ENCODE peak calls at places on chromosome 4, in seven cellular contexts. S is ascending aorta, L is Peyer's patch, H is thoracic aorta, C is A673, J is PC-3, T is uterus. M is an unnamed sample.

GRCh38 chr4:17771284-17771908 is 10.0 kb downstream of the FAM184B start:
- DNase-seq in J (no peak), C (no peak), T (no peak), L (no peak), H (no peak), S (no peak), M (peak; percentile 14)

GRCh38 chr4:52103314-52103713 is 52.2 kb downstream of the SPATA18 start:
- DNase-seq in S (no peak), H (no peak), T (no peak), L (no peak), J (peak; percentile 81), C (peak; percentile 57), M (peak; percentile 11)

GRCh38 chr4:52588097-52588496 is 71.0 kb downstream of the USP46 start:
- DNase-seq in S (no peak), L (no peak), J (peak; percentile 33), C (no peak), H (no peak), T (peak; percentile 27), M (peak; percentile 11)

GRCh38 chr4:182085051-182085480 is 158.1 kb upstream of the TENM3 start:
- DNase-seq in T (no peak), S (no peak), L (no peak), C (peak; percentile 14), H (no peak), J (no peak), M (no peak)

GRCh38 chr4:48175806-48176205 is 41.8 kb upstream of the TXK start:
- DNase-seq in L (no peak), H (no peak), J (peak; percentile 59), S (no peak), C (no peak), T (no peak), M (no peak)

GRCh38 chr4:101970555-101970954 is 180.0 kb downstream of the BANK1 start:
- DNase-seq in T (no peak), J (no peak), L (no peak), S (no peak), H (no peak), C (no peak), M (no peak)

GRCh38 chr4:96194993-96195392 is 355.1 kb downstream of the PDHA2 start:
- DNase-seq in T (no peak), C (no peak), S (no peak), H (no peak), J (no peak), L (no peak), M (no peak)

GRCh38 chr4:76651616-76652015 is 216.6 kb downstream of the SHROOM3 start:
- DNase-seq in H (no peak), C (no peak), L (no peak), T (no peak), J (no peak), S (no peak), M (no peak)

GRCh38 chr4:98468744-98469143 is 189.7 kb downstream of the TSPAN5 start:
- DNase-seq in C (no peak), H (no peak), L (no peak), J (no peak), S (no peak), T (peak; percentile 39), M (no peak)

GRCh38 chr4:41358626-41359025 is 101.9 kb downstream of the UCHL1 start:
- DNase-seq in J (no peak), C (no peak), H (no peak), S (no peak), L (no peak), T (no peak), M (no peak)

GRCh38 chr4:153212755-153213154 is 8.5 kb downstream of the TRIM2 start:
- DNase-seq in C (no peak), H (no peak), T (no peak), S (no peak), L (no peak), J (no peak), M (no peak)

GRCh38 chr4:153218961-153219360 is 14.7 kb downstream of the TRIM2 start:
- DNase-seq in C (no peak), T (no peak), L (no peak), J (peak; percentile 44), S (no peak), H (no peak), M (no peak)

GRCh38 chr4:153216546-153216945 is 12.3 kb downstream of the TRIM2 start:
- DNase-seq in C (no peak), S (no peak), T (no peak), J (no peak), H (no peak), L (no peak), M (no peak)

GRCh38 chr4:153217440-153217839 is 13.2 kb downstream of the TRIM2 start:
- DNase-seq in S (no peak), H (no peak), T (no peak), C (no peak), J (no peak), L (no peak), M (no peak)

DNA sequence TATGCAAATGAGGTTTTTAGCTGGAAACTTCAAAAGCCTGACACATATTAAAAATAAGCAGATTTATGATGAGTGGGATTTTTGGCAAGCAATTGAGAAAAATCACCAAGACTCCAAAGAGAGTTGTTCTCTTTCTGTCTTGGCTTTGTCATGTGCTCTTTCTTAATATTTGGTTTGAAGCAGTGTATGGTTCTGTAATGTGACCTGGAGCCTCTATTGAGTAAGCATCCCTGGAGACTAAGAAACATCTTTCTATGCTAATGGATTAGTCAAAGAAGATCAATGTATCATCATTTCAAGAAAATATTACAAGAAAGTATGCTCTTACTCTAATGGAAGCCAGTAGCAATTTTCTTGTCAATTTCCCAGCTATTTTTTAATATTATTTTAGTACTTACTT is 11.7 kb downstream of the TRIM2 start:
- DNase-seq in J (no peak), L (no peak), T (no peak), H (no peak), C (no peak), S (no peak), M (no peak)
- H3K27ac ChIP-seq in J (no peak overlapping the region), L (no peak overlapping the region), T (no peak overlapping the region), H (no peak overlapping the region), C (no peak overlapping the region), S (no peak overlapping the region), M (no peak overlapping the region)

GRCh38 chr4:77665381-77666069 is 59.9 kb downstream of the CXCL13 start:
- DNase-seq in C (no peak), L (no peak), T (no peak), J (peak; percentile 20), S (no peak), H (no peak), M (no peak)

DNA sequence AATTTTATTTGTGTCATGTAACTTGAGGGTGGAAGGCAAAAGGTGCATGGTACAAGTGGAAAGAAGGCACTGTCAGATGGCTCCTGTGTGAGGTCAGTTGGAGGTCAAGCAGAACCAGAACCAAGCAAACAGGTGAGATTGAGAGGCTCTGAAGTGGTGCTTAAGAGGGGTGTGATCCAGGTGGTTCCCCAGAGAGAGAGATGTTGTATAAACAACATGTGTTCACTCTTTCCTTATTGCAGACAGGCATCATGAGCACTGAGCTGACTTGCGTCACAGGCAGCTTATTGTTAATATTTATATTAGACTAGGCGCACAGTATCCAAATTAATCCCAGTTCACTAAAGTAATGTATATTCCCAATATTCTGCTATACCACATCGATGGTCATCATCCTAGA is 56.8 kb downstream of the CXCL13 start:
- DNase-seq in L (no peak), T (no peak), C (no peak), S (no peak), H (no peak), J (no peak), M (no peak)
- TF ChIP-seq CTCF in L (no peak), T (no peak), C (no peak), S (no peak), H (no peak), J (no peak), M (no peak)

GRCh38 chr4:40308528-40309122 is 26.5 kb upstream of the CHRNA9 start:
- DNase-seq in J (no peak), S (no peak), L (no peak), C (no peak), T (no peak), H (no peak), M (no peak)
- H3K27ac ChIP-seq in J (peak overlapping the region; percentile 29), S (no peak overlapping the region), L (peak overlapping the region; percentile 79), C (no peak overlapping the region), T (no peak overlapping the region), H (no peak overlapping the region), M (no peak overlapping the region)

GRCh38 chr4:139014391-139015268 is 951 bp upstream of the NOCT start:
- DNase-seq in S (peak; percentile 76), T (no peak), L (no peak), J (peak; percentile 89), H (no peak), C (peak; percentile 84), M (peak; percentile 94)

GRCh38 chr4:139015948-139016451 is 419 bp downstream of the NOCT start:
- DNase-seq in S (peak; percentile 64), J (no peak), L (no peak), C (peak; percentile 45), H (no peak), T (no peak), M (peak; percentile 30)

GRCh38 chr4:139018501-139018900 is 2.9 kb downstream of the NOCT start:
- DNase-seq in L (no peak), C (no peak), H (no peak), S (no peak), J (no peak), T (no peak), M (no peak)

GRCh38 chr4:139017861-139018260 is 2.3 kb downstream of the NOCT start:
- DNase-seq in T (no peak), S (no peak), C (no peak), H (no peak), L (no peak), J (peak; percentile 6), M (no peak)

DNA sequence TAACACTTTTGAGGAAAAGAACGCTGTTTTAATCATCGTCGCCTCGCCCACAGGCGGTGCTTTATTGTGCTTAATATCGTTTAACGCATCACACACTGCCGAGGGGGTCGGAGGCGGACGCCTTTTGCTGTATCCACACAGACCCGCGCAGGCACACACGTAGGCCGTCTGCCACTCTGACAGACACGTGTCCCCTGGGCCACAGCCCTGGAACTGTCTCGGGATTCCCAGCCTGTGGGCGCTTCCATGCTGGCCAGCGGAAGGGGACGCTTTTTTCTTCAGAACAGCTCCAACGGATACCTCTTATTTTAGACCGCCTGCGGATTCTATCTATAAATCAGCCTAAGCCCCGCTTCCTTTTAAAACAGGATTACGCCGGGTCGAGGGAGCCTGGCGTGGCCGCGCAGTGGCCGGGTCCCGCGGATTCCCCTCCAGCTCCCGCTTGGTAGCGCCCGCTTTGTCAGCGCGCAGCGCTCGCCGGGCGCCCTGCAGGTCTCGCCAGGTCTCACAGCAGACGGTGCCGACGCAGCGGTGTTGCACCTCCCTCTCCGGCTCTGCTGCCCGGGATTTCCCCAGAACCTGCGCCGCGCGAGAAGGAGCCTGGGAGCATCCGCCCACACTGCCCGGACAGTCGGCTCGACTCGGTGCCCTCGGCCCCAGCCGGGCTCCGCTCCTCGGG is at the start of gene NOCT:
- DNase-seq in T (peak; percentile 85), L (peak; percentile 95), J (peak; percentile 84), C (peak; percentile 93), S (peak; percentile 92), H (peak; percentile 57), M (peak; percentile 85)
- TF ChIP-seq CTCF in T (no peak), L (no peak), J (no peak), C (no peak), S (peak; percentile 13), H (peak; percentile 56), M (no peak)